ENCODE peak calls at places on chromosomes 13 and 19, in four cellular contexts. D is endothelial cell of umbilical vein, Z is K562, I is GM12878. H is an unnamed sample.
A peak's percentile ranks its signal among the peaks of the same experiment; 100 is the strongest.

GRCh38 chr13:25490236-25490635 is 118.5 kb downstream of the ATP8A2 start:
- DNase-seq in D (no peak), Z (no peak), I (no peak), H (no peak)

GRCh38 chr13:28140433-28141125 is 2.2 kb downstream of the PAN3 start:
- DNase-seq in D (peak; percentile 9), Z (no peak), I (no peak), H (peak; percentile 8)

GRCh38 chr13:28110414-28110813 is 10.0 kb upstream of the FLT3 start:
- DNase-seq in D (no peak), Z (no peak), I (no peak), H (no peak)

GRCh38 chr13:93004919-93005318 is 221.7 kb upstream of the GPC6 start:
- DNase-seq in D (no peak), Z (no peak), I (no peak), H (peak; percentile 13)

GRCh38 chr19:29404951-29405727 is 120.7 kb upstream of the VSTM2B start:
- DNase-seq in D (no peak), Z (no peak), I (no peak), H (no peak)

GRCh38 chr13:37905736-37906135 is 36.2 kb upstream of the TRPC4 start:
- DNase-seq in D (no peak), Z (no peak), I (no peak), H (no peak)

GRCh38 chr13:42875448-42876269 is 94.3 kb downstream of the FAM216B start:
- DNase-seq in D (peak; percentile 31), Z (no peak), I (no peak), H (peak; percentile 54)

GRCh38 chr13:94641432-94641941 is 39.8 kb downstream of the GPR180 start:
- DNase-seq in D (peak; percentile 86), Z (no peak), I (no peak), H (peak; percentile 86)

GRCh38 chr19:29678484-29679106 is 13.3 kb downstream of the PLEKHF1 start:
- DNase-seq in D (no peak), Z (no peak), I (no peak), H (no peak)

GRCh38 chr13:26060366-26060765 is 8.6 kb upstream of the SHISA2 start:
- DNase-seq in D (no peak), Z (no peak), I (no peak), H (no peak)

GRCh38 chr13:26480246-26480855 is 77.1 kb upstream of the WASF3 start:
- DNase-seq in D (no peak), Z (no peak), I (no peak), H (peak; percentile 55)

GRCh38 chr13:113357529-113357928 is 6.4 kb downstream of the GRTP1 start:
- DNase-seq in D (no peak), Z (no peak), I (no peak), H (peak; percentile 89)

GRCh38 chr13:85665286-85665685 is 133.9 kb downstream of the SLITRK6 start:
- DNase-seq in D (no peak), Z (no peak), I (no peak), H (peak; percentile 82)

GRCh38 chr19:5138606-5139594 is 170.0 kb downstream of the KDM4B start:
- DNase-seq in D (no peak), Z (no peak), I (peak; percentile 79), H (peak; percentile 47)

GRCh38 chr13:100673831-100674362 is 698 bp downstream of the TMTC4 start:
- DNase-seq in D (peak; percentile 91), Z (peak; percentile 29), I (no peak), H (peak; percentile 83)

GRCh38 chr19:13441810-13442512 is 64.3 kb downstream of the CACNA1A start:
- DNase-seq in D (peak; percentile 39), Z (peak; percentile 74), I (no peak), H (peak; percentile 51)

GRCh38 chr19:4914736-4915501 is 5.6 kb downstream of the UHRF1 start:
- DNase-seq in D (peak; percentile 21), Z (peak; percentile 69), I (no peak), H (peak; percentile 69)

GRCh38 chr19:10353793-10354391 is 14.5 kb upstream of the ICAM3 start:
- DNase-seq in D (peak; percentile 33), Z (peak; percentile 89), I (no peak), H (peak; percentile 17)

GRCh38 chr13:110108348-110109139 is 198.4 kb downstream of the COL4A1 start:
- DNase-seq in D (peak; percentile 46), Z (no peak), I (no peak), H (peak; percentile 88)

GRCh38 chr13:50127017-50127725 is 111.9 kb downstream of the KCNRG start:
- DNase-seq in D (no peak), Z (no peak), I (no peak), H (peak; percentile 50)

GRCh38 chr19:27681972-27682371 is 1531.0 kb downstream of the UQCRFS1 start:
- DNase-seq in D (no peak), Z (no peak), I (no peak), H (no peak)

GRCh38 chr19:32719611-32720059 is at the start of gene TDRD12:
- DNase-seq in D (no peak), Z (no peak), I (no peak), H (no peak)

GRCh38 chr19:39996218-39996810 is 546 bp upstream of the ZNF546 start:
- DNase-seq in D (no peak), Z (peak; percentile 34), I (peak; percentile 17), H (peak; percentile 70)

GRCh38 chr13:79469608-79470007 is 11.3 kb upstream of the NDFIP2 start:
- DNase-seq in D (no peak), Z (no peak), I (no peak), H (no peak)

GRCh38 chr19:18475762-18476331 is 37.9 kb upstream of the ISYNA1 start:
- DNase-seq in D (no peak), Z (no peak), I (no peak), H (no peak)

GRCh38 chr13:94595006-94595942 is 678 bp downstream of the TGDS start:
- DNase-seq in D (peak; percentile 49), Z (peak; percentile 14), I (no peak), H (peak; percentile 30)

GRCh38 chr19:7214329-7215089 is 79.7 kb downstream of the INSR start:
- DNase-seq in D (no peak), Z (no peak), I (no peak), H (no peak)

GRCh38 chr13:50613356-50613831 is 230.1 kb downstream of the DLEU7 start:
- DNase-seq in D (no peak), Z (peak; percentile 66), I (no peak), H (no peak)

GRCh38 chr19:45508931-45509691 is 1.8 kb downstream of the VASP start:
- DNase-seq in D (peak; percentile 49), Z (peak; percentile 65), I (peak; percentile 69), H (peak; percentile 66)

GRCh38 chr13:67119481-67119883 is 110.7 kb downstream of the PCDH9 start:
- DNase-seq in D (peak; percentile 90), Z (peak; percentile 4), I (no peak), H (peak; percentile 96)

GRCh38 chr13:99436013-99436412 is 65.3 kb upstream of the TM9SF2 start:
- DNase-seq in D (no peak), Z (no peak), I (no peak), H (no peak)

GRCh38 chr19:42199440-42200115 is 17.9 kb downstream of the DEDD2 start:
- DNase-seq in D (no peak), Z (peak; percentile 88), I (peak; percentile 68), H (no peak)

GRCh38 chr13:113532156-113532806 is 41.8 kb upstream of the DCUN1D2 start:
- DNase-seq in D (no peak), Z (no peak), I (no peak), H (peak; percentile 31)

GRCh38 chr19:13995017-13995728 is 10.9 kb downstream of the RFX1 start:
- DNase-seq in D (no peak), Z (no peak), I (no peak), H (peak; percentile 43)

GRCh38 chr13:48624016-48624415 is 29.7 kb upstream of the CYSLTR2 start:
- DNase-seq in D (no peak), Z (no peak), I (no peak), H (no peak)

GRCh38 chr13:48626726-48627451 is 26.8 kb upstream of the CYSLTR2 start:
- DNase-seq in D (peak; percentile 49), Z (no peak), I (no peak), H (no peak)

GRCh38 chr13:48624858-48625257 is 28.9 kb upstream of the CYSLTR2 start:
- DNase-seq in D (peak; percentile 52), Z (no peak), I (no peak), H (no peak)

GRCh38 chr13:48625396-48626076 is 28.2 kb upstream of the CYSLTR2 start:
- DNase-seq in D (no peak), Z (no peak), I (no peak), H (no peak)

DNA sequence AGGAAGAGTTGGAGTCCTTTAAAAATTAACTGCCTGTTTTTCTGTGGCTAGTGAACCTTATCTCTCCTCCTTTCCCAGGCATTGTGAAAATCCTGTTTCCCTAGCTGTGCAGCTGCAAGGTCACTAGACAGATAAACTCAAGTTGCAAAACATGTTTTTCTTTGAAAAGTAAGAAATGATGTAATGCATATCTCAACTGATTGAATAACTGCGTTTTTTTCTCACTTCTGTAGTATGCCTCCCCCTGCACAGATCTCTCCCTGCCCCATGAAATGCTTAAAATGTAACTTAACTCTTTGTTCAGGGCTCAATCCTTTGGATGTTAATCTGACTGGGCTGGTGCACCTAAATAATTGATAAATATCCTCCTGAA is 27.7 kb upstream of the CYSLTR2 start:
- DNase-seq in D (peak; percentile 94), Z (no peak), I (no peak), H (peak; percentile 53)
- TF ChIP-seq FOS in D (no peak), Z (no peak), I (no peak), H (no peak)

DNA sequence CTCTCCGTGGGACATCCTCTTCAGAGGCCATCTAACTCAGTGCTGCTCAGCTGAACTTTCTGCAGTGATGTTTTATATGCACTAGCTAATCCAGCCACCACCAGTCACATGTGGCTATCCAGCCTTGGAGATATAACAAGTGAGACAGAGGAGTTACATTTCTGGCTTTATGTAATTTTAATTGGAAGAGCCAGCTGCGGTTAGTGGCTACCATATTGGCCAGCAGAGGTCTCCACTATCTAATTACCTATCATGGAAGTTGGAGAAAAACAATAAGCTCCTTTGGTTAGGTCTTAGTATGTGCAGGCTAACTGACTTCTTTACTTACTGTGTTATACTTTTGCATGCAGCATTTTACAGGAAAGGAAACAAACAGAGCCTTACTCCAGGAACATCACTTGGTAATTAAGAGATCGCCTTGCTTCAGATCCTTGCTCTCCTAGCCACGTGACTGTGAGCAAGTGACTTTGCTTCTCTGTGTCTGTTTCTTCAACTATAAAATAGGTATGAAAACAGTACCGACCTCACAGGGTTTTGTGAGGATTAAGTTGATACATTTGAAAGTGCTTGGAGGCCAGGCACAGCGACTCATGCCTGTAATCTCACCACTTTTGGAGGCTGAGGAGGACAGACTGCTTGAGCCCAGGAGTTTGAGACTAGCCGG is 1.6 kb upstream of the KLK10 start:
- DNase-seq in D (peak; percentile 67), Z (peak; percentile 35), I (no peak), H (peak; percentile 51)
- TF ChIP-seq FOS in D (no peak), Z (no peak), I (no peak), H (no peak)

GRCh38 chr13:21328836-21329477 is 130.1 kb downstream of the ZDHHC20 start:
- DNase-seq in D (no peak), Z (no peak), I (no peak), H (no peak)
- TF ChIP-seq FOS in D (no peak), Z (no peak), I (no peak), H (no peak)

GRCh38 chr13:59890064-59890463 is 273.7 kb downstream of the DIAPH3 start:
- DNase-seq in D (no peak), Z (no peak), I (no peak), H (peak; percentile 19)
- TF ChIP-seq FOS in D (no peak), Z (no peak), I (no peak), H (no peak)